ENCODE peak calls at places on chromosomes 7 and 10, in six cellular contexts. R is activated CD4-positive, alpha-beta T cell treated with anti-CD3 and anti-CD28 coated beads for 24 hours; L is ELR; W is activated CD4-positive, CD25-positive, alpha-beta regulatory T cell; K is substantia nigra; D is activated T-helper 1 cell treated with anti-CD3 and anti-CD28 coated beads, Interleukin-12 subunit alpha, Interleukin-12 subunit beta, Interleukin-2, Interleukin-4 antibody, amounts not matched to agents 30 ng/mL and 10 ng/mL and 1 ng/mL, durations not matched to agents 14 hours and 24 hours and 36 hours. G is an unnamed sample.

GRCh38 chr7:14047709-14048399 is 58.4 kb upstream of the ETV1 start:
- DNase-seq in L (no peak), D (no peak), W (no peak), R (no peak), K (no peak), G (no peak)

GRCh38 chr7:112421666-112422486 is 28.4 kb upstream of the IFRD1 start:
- DNase-seq in D (no peak), L (no peak), R (no peak), K (no peak), W (no peak), G (no peak)

GRCh38 chr10:27240212-27240890 is at the start of gene ACBD5:
- DNase-seq in K (peak), D (peak), L (peak), W (peak), R (peak), G (no peak)

GRCh38 chr7:39950473-39951155 is 558 bp downstream of the CDK13 start:
- DNase-seq in L (peak), R (peak), W (peak), K (no peak), D (peak), G (peak)

GRCh38 chr7:26295015-26295414 is 3.4 kb downstream of the SNX10 start:
- DNase-seq in K (no peak), W (no peak), D (no peak), L (no peak), R (no peak), G (no peak)

GRCh38 chr10:62044569-62044968 is 143.1 kb downstream of the ARID5B start:
- DNase-seq in D (no peak), L (no peak), K (no peak), R (no peak), W (no peak), G (no peak)

GRCh38 chr7:84999450-84999849 is 187.4 kb downstream of the SEMA3D start:
- DNase-seq in L (no peak), K (no peak), D (no peak), W (no peak), R (no peak), G (no peak)

GRCh38 chr10:5314866-5315265 is 49.9 kb upstream of the UCN3 start:
- DNase-seq in R (no peak), W (no peak), D (no peak), K (no peak), L (no peak), G (no peak)

GRCh38 chr7:29806131-29806792 is at the start of gene WIPF3:
- DNase-seq in L (no peak), W (no peak), K (no peak), D (no peak), R (no peak), G (peak)

GRCh38 chr10:105017116-105017515 is 376.0 kb downstream of the SORCS3 start:
- DNase-seq in D (no peak), R (peak), K (no peak), L (peak), W (no peak), G (no peak)

GRCh38 chr7:77657427-77658331 is 38.6 kb upstream of the RSBN1L start:
- DNase-seq in W (no peak), L (peak), K (no peak), R (peak), D (peak), G (peak)

GRCh38 chr10:110620108-110620719 is 23.9 kb upstream of the RBM20 start:
- DNase-seq in D (no peak), W (no peak), L (no peak), K (no peak), R (no peak), G (no peak)

GRCh38 chr7:44634187-44634838 is 27.9 kb downstream of the OGDH start:
- DNase-seq in R (no peak), D (no peak), W (no peak), K (no peak), L (no peak), G (no peak)

GRCh38 chr7:48118041-48118440 is 29.0 kb downstream of the UPP1 start:
- DNase-seq in L (no peak), R (no peak), D (no peak), K (no peak), W (no peak), G (no peak)

GRCh38 chr7:90715067-90715466 is 118.9 kb downstream of the CDK14 start:
- DNase-seq in D (no peak), L (no peak), R (no peak), W (no peak), K (no peak), G (no peak)

GRCh38 chr10:70565556-70566514 is 36.7 kb downstream of the PRF1 start:
- DNase-seq in L (no peak), W (no peak), K (no peak), D (no peak), R (no peak), G (no peak)

GRCh38 chr7:50068850-50069551 is 24.0 kb downstream of the ZPBP start:
- DNase-seq in L (peak), R (no peak), D (peak), W (no peak), K (no peak), G (no peak)

GRCh38 chr7:53811555-53812079 is 730.6 kb upstream of the VSTM2A start:
- DNase-seq in W (no peak), R (no peak), K (no peak), D (no peak), L (no peak), G (peak)

GRCh38 chr7:13989944-13990295 is 454 bp upstream of the ETV1 start:
- DNase-seq in W (no peak), R (no peak), K (no peak), L (no peak), D (no peak), G (no peak)